ENCODE peak calls at places on chromosomes 16 and 17, in six cellular contexts. E is fibroblast of lung, A is uterus, T is body of pancreas, J is adrenal gland, B is sigmoid colon. N is an unnamed sample.

GRCh38 chr17:65346166-65346565 is 209.0 kb downstream of the RGS9 start:
- DNase-seq in E (peak), A (no peak), T (no peak), J (no peak), B (no peak), N (no peak)

GRCh38 chr17:37701424-37702020 is 43.3 kb downstream of the HNF1B start:
- DNase-seq in E (no peak), A (no peak), T (peak), J (peak), B (no peak), N (no peak)

GRCh38 chr17:50817142-50817751 is 18.1 kb upstream of the WFIKKN2 start:
- DNase-seq in E (no peak), A (no peak), T (peak), J (peak), B (no peak), N (no peak)

GRCh38 chr17:14312522-14312921 is 11.6 kb downstream of the HS3ST3B1 start:
- DNase-seq in E (no peak), A (no peak), T (no peak), J (no peak), B (no peak), N (no peak)

GRCh38 chr16:70685061-70685937 is 554 bp downstream of the MTSS2 start:
- DNase-seq in E (no peak), A (no peak), T (peak), J (no peak), B (no peak), N (no peak)

GRCh38 chr17:50423553-50424159 is 2.4 kb upstream of the ACSF2 start:
- DNase-seq in E (peak), A (peak), T (peak), J (no peak), B (peak), N (peak)

GRCh38 chr16:10112021-10112420 is 70.2 kb downstream of the GRIN2A start:
- DNase-seq in E (no peak), A (no peak), T (no peak), J (no peak), B (no peak), N (no peak)

GRCh38 chr17:75295220-75296158 is 6.3 kb upstream of the SLC25A19 start:
- DNase-seq in E (no peak), A (no peak), T (no peak), J (peak), B (no peak), N (no peak)

GRCh38 chr17:37507108-37507507 is 17.4 kb downstream of the DUSP14 start:
- DNase-seq in E (no peak), A (no peak), T (no peak), J (no peak), B (no peak), N (no peak)

GRCh38 chr16:67780847-67781547 is 25.4 kb downstream of the RANBP10 start:
- DNase-seq in E (no peak), A (no peak), T (peak), J (no peak), B (no peak), N (no peak)

GRCh38 chr16:89564476-89565255 is 4.2 kb downstream of the RPL13 start:
- DNase-seq in E (no peak), A (no peak), T (no peak), J (no peak), B (no peak), N (no peak)

GRCh38 chr17:68248199-68248825 is 469 bp downstream of the AMZ2 start:
- DNase-seq in E (peak), A (peak), T (peak), J (no peak), B (peak), N (no peak)

GRCh38 chr17:63598284-63598683 is 2.4 kb upstream of the TACO1 start:
- DNase-seq in E (peak), A (no peak), T (no peak), J (no peak), B (no peak), N (no peak)

GRCh38 chr16:89720520-89720858 is 209 bp downstream of the VPS9D1 start:
- DNase-seq in E (peak), A (no peak), T (peak), J (peak), B (no peak), N (no peak)

GRCh38 chr17:64358261-64358788 is 32.3 kb downstream of the PECAM1 start:
- DNase-seq in E (peak), A (no peak), T (no peak), J (no peak), B (peak), N (no peak)

DNA sequence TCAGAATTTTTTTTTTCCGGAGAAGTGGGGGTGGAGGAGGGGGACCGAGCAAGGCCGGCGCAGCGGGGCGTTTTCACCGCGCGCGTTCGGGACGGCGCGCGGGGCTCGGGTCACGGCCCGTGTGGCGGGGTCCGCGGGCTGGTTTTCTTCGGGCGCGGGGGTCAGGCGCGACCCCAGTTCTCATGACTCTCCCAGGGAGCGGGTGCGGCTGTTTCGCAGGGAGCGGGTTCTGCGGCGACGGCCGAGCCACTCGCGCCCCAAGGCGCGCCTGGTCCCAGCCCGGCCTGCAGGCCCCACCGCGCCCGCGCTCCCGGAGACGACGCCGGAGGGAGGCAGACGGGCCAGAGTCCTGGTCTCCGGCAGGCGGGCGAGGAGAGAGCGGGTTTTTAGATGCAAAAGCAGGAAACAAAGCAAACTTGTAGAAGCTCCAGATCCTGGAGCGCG is 1.0 kb downstream of the BAHCC1 start:
- DNase-seq in E (no peak), A (no peak), T (no peak), J (no peak), B (no peak), N (no peak)
- H3K4me3 ChIP-seq in E (peak), A (peak), T (peak), J (peak), B (peak), N (peak)

GRCh38 chr16:85301171-85301690 is 189.0 kb upstream of the CIBAR2 start:
- DNase-seq in E (no peak), A (no peak), T (peak), J (no peak), B (no peak), N (no peak)

GRCh38 chr16:85294810-85295508 is 182.7 kb upstream of the CIBAR2 start:
- DNase-seq in E (no peak), A (no peak), T (no peak), J (no peak), B (no peak), N (no peak)

GRCh38 chr16:85300451-85300968 is 188.2 kb upstream of the CIBAR2 start:
- DNase-seq in E (no peak), A (no peak), T (no peak), J (no peak), B (no peak), N (no peak)

GRCh38 chr16:85293899-85294642 is 181.8 kb upstream of the CIBAR2 start:
- DNase-seq in E (no peak), A (no peak), T (no peak), J (no peak), B (no peak), N (no peak)

DNA sequence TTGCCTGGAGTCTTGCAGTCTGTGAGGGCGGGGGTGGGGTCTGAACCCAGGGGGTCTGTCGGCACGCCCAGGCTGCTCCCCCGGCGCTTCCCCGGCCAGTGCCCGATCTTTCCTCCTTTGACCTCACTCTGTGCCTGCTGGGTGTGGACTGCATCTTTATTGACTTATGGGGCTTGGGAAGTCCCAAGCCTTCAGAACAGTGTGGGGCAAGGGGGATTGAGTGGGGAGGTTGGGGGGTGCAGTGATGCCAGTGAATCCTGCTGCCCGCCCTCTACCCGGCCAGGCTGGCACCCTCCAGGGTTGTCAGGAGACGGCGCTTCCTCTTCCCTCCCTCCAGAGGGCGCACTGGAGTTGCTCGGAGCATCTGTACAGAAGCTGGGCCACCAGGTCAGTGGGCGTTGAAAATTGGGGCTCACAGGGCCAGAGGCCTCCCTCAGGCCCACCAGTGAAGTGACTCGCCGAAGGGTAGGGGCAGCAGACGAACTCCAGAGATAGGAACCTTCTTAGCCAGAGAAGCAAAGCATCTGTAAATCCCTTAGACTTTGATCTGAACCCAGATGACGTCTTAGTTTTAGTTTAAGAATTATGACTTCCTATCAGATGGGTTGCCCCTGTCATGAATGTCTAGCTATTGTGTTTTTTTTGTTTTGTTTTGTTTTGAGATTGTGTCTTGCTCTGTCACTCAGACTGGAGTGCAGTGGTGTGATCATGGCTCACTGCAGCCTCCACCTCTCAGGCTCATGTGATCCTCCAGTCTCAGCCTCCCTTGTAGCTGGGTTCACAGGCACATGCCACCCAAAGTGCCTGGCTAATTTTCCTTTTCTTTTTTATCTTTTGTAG is 184.8 kb upstream of the CIBAR2 start:
- DNase-seq in E (no peak), A (no peak), T (peak), J (no peak), B (no peak), N (no peak)
- TF ChIP-seq CTCF in E (peak), A (peak), T (peak), J (peak), B (peak), N (peak)

GRCh38 chr16:85625053-85625452 is 11.9 kb downstream of the GSE1 start:
- DNase-seq in E (no peak), A (no peak), T (no peak), J (no peak), B (no peak), N (no peak)
- H3K4me3 ChIP-seq in E (no peak), A (no peak), T (no peak), J (no peak), B (no peak), N (no peak)

GRCh38 chr17:45722161-45722560 is 62.0 kb upstream of the CRHR1 start:
- DNase-seq in E (peak), A (no peak), T (peak), J (no peak), B (no peak), N (no peak)
- TF ChIP-seq CTCF in E (no peak), A (no peak), T (no peak), J (no peak), B (no peak), N (peak)

GRCh38 chr16:31032736-31033708 is at the start of gene STX4:
- DNase-seq in E (peak), A (peak), T (peak), J (peak), B (peak), N (peak)
- H3K4me3 ChIP-seq in E (peak), A (peak), T (peak), J (peak), B (peak), N (peak)

GRCh38 chr17:38851434-38851833 is 2.1 kb downstream of the RPL23 start:
- DNase-seq in E (no peak), A (no peak), T (no peak), J (no peak), B (no peak), N (no peak)

GRCh38 chr17:38850374-38850773 is 3.1 kb downstream of the RPL23 start:
- DNase-seq in E (no peak), A (no peak), T (no peak), J (no peak), B (no peak), N (no peak)

GRCh38 chr17:38852771-38853291 is 690 bp downstream of the RPL23 start:
- DNase-seq in E (no peak), A (no peak), T (no peak), J (no peak), B (no peak), N (no peak)

GRCh38 chr17:38848939-38849563 is 4.5 kb downstream of the RPL23 start:
- DNase-seq in E (no peak), A (no peak), T (no peak), J (no peak), B (no peak), N (no peak)

GRCh38 chr17:38853292-38854219 is at the start of gene RPL23:
- DNase-seq in E (peak), A (peak), T (peak), J (peak), B (peak), N (peak)
- TF ChIP-seq CTCF in E (no peak), A (peak), T (no peak), J (no peak), B (no peak), N (no peak)